ENCODE peak calls at places on chromosomes 11 and 22, in seven cellular contexts. M, P, C, T, U, K and X are unnamed samples.

GRCh38 chr11:125433454-125434121 is 62.5 kb downstream of the FEZ1 start:
- DNase-seq in T (peak), C (no peak), M (no peak), P (no peak), K (peak), U (peak), X (no peak)

GRCh38 chr11:120608760-120609211 is 97.2 kb downstream of the GRIK4 start:
- DNase-seq in K (no peak), C (no peak), M (peak), U (no peak), P (no peak), T (no peak), X (no peak)

GRCh38 chr11:88799749-88800500 is 265.9 kb downstream of the GRM5 start:
- DNase-seq in U (no peak), C (no peak), P (no peak), M (no peak), T (no peak), K (no peak), X (no peak)

GRCh38 chr11:14544611-14545010 is 24.4 kb upstream of the PSMA1 start:
- DNase-seq in U (no peak), P (no peak), M (no peak), T (peak), C (no peak), K (no peak), X (no peak)

GRCh38 chr11:10428453-10428852 is 26.6 kb upstream of the AMPD3 start:
- DNase-seq in P (no peak), M (no peak), U (no peak), T (no peak), C (no peak), K (no peak), X (no peak)

GRCh38 chr11:27209562-27210005 is 153.4 kb downstream of the CCDC34 start:
- DNase-seq in C (peak), T (peak), M (no peak), K (no peak), U (no peak), P (no peak), X (no peak)

GRCh38 chr11:18599739-18600230 is at the start of gene MISFA:
- DNase-seq in U (no peak), P (no peak), C (no peak), K (no peak), T (peak), M (no peak), X (no peak)

GRCh38 chr11:113124578-113124977 is 163.4 kb downstream of the NCAM1 start:
- DNase-seq in C (no peak), P (no peak), K (no peak), U (no peak), T (no peak), M (no peak), X (no peak)

GRCh38 chr22:22877523-22878210 is 9.9 kb upstream of the IGLL5 start:
- DNase-seq in K (peak), C (no peak), T (peak), U (peak), P (peak), M (peak), X (peak)

GRCh38 chr11:67572305-67572704 is 11.3 kb upstream of the GSTP1 start:
- DNase-seq in C (no peak), T (no peak), M (no peak), P (no peak), U (no peak), K (no peak), X (no peak)

GRCh38 chr22:50734986-50735738 is 2.8 kb upstream of the ACR start:
- DNase-seq in K (no peak), P (no peak), T (no peak), C (no peak), U (peak), M (no peak), X (no peak)